ENCODE peak calls at places on chromosomes 12 and 14, in four cellular contexts. One of them, this sample, is unnamed.

GRCh38 chr14:53881161-53881846 is 75.3 kb downstream of the BMP4 start:
- DNase-seq in NB4: no peak
- DNase-seq in A549: peak
- DNase-seq in uterus: no peak
- DNase-seq in this sample: no peak

GRCh38 chr14:31964979-31965734 is 111.9 kb upstream of the ARHGAP5 start:
- DNase-seq in NB4: no peak
- DNase-seq in A549: no peak
- DNase-seq in uterus: peak
- DNase-seq in this sample: no peak

GRCh38 chr12:6742833-6743232 is 10.1 kb downstream of the MLF2 start:
- DNase-seq in A549: no peak
- DNase-seq in NB4: no peak
- DNase-seq in uterus: no peak
- DNase-seq in this sample: no peak

GRCh38 chr12:76030378-76031080 is 1.0 kb downstream of the PHLDA1 start:
- DNase-seq in NB4: peak
- DNase-seq in A549: peak
- DNase-seq in uterus: peak
- DNase-seq in this sample: peak

GRCh38 chr12:130014485-130014807 is 110.6 kb upstream of the TMEM132D start:
- DNase-seq in NB4: peak
- DNase-seq in A549: peak
- DNase-seq in uterus: no peak
- DNase-seq in this sample: no peak

GRCh38 chr12:27212861-27213260 is 31.2 kb upstream of the STK38L start:
- DNase-seq in A549: no peak
- DNase-seq in uterus: no peak
- DNase-seq in NB4: no peak
- DNase-seq in this sample: no peak

GRCh38 chr14:104158827-104159798 is 20.7 kb downstream of the KIF26A start:
- DNase-seq in A549: no peak
- DNase-seq in uterus: no peak
- DNase-seq in NB4: peak
- DNase-seq in this sample: peak

GRCh38 chr12:15720299-15720698 is 68.9 kb downstream of the EPS8 start:
- DNase-seq in uterus: no peak
- DNase-seq in NB4: no peak
- DNase-seq in A549: no peak
- DNase-seq in this sample: peak

GRCh38 chr12:106647793-106648514 is 65.2 kb downstream of the RFX4 start:
- DNase-seq in uterus: no peak
- DNase-seq in NB4: no peak
- DNase-seq in A549: no peak
- DNase-seq in this sample: no peak

GRCh38 chr14:37625597-37626595 is 30.5 kb downstream of the TTC6 start:
- DNase-seq in A549: no peak
- DNase-seq in NB4: no peak
- DNase-seq in uterus: no peak
- DNase-seq in this sample: no peak

GRCh38 chr14:64195194-64195593 is 99.0 kb downstream of the ESR2 start:
- DNase-seq in A549: no peak
- DNase-seq in uterus: no peak
- DNase-seq in NB4: no peak
- DNase-seq in this sample: no peak

GRCh38 chr12:1529862-1530591 is 64.4 kb downstream of the FBXL14 start:
- DNase-seq in A549: no peak
- DNase-seq in uterus: no peak
- DNase-seq in NB4: no peak
- DNase-seq in this sample: peak

GRCh38 chr14:99389171-99389826 is 91.4 kb downstream of the SETD3 start:
- DNase-seq in NB4: peak
- DNase-seq in uterus: no peak
- DNase-seq in A549: peak
- DNase-seq in this sample: peak

DNA sequence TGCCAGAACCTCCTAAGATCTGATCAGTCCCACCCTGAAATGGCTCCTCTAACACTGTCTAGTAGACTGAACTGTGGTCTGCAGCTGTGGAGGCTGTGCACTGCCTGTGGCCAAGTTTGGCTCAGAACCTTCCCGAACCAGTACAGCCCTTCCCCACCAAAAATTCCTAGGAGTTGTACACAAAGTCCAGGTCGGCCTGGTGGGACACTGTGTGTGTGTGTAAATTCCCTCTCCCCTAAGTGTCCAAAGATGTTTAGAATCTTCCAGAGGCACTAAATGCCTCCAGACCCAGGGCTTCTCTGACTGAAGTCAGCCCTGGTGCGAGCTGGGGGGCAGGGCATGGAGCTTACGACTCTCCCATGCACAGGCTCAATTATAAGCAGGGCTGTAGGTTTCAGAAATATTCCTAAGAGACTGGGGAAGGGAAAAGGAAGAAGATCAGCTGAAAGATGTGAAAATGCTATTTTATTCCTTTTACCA is 107.0 kb upstream of the ATF7IP start:
- DNase-seq in uterus: peak
- DNase-seq in A549: no peak
- DNase-seq in NB4: no peak
- DNase-seq in this sample: no peak
- TF ChIP-seq POLR2A in uterus: no peak
- TF ChIP-seq POLR2A in A549: no peak
- TF ChIP-seq POLR2A in NB4: no peak
- TF ChIP-seq POLR2A in this sample: no peak

GRCh38 chr12:96858162-96858561 is 48.9 kb upstream of the NEDD1 start:
- DNase-seq in uterus: no peak
- DNase-seq in A549: no peak
- DNase-seq in NB4: no peak
- DNase-seq in this sample: no peak

GRCh38 chr12:96861656-96862055 is 45.4 kb upstream of the NEDD1 start:
- DNase-seq in A549: no peak
- DNase-seq in uterus: no peak
- DNase-seq in NB4: no peak
- DNase-seq in this sample: no peak

GRCh38 chr12:96864335-96864734 is 42.7 kb upstream of the NEDD1 start:
- DNase-seq in uterus: no peak
- DNase-seq in A549: no peak
- DNase-seq in NB4: no peak
- DNase-seq in this sample: no peak

DNA sequence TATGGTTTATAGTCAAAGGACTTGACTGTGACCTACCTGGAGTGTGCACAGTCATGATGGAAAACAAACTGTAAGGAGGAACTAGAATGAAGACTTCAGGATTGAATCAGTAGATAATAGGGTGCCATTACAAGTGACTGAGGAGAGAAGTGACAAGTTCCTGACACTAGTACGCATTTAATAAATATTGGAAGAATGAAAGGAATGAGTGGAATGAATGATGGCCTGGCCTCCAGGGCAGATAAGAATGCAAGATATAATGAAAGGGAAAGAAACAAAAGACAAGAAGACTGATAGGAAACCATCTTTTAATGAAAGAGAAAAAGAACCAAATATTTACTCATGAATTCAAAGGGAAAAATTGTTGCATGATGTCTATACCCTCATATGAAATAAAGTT is 44.7 kb upstream of the NEDD1 start:
- DNase-seq in A549: no peak
- DNase-seq in NB4: no peak
- DNase-seq in uterus: no peak
- DNase-seq in this sample: no peak
- TF ChIP-seq POLR2A in A549: no peak
- TF ChIP-seq POLR2A in NB4: no peak
- TF ChIP-seq POLR2A in uterus: no peak
- TF ChIP-seq POLR2A in this sample: no peak

GRCh38 chr14:105248368-105249174 is at the start of gene BTBD6:
- DNase-seq in uterus: peak
- DNase-seq in NB4: peak
- DNase-seq in A549: peak
- DNase-seq in this sample: peak
- TF ChIP-seq POLR2A in uterus: peak
- TF ChIP-seq POLR2A in NB4: peak
- TF ChIP-seq POLR2A in A549: peak
- TF ChIP-seq POLR2A in this sample: peak

GRCh38 chr12:120711411-120711810 is 1.2 kb downstream of the UNC119B start:
- DNase-seq in NB4: no peak
- DNase-seq in uterus: no peak
- DNase-seq in A549: no peak
- DNase-seq in this sample: no peak

GRCh38 chr12:120708646-120709045 is 1.6 kb upstream of the UNC119B start:
- DNase-seq in uterus: no peak
- DNase-seq in A549: no peak
- DNase-seq in NB4: no peak
- DNase-seq in this sample: no peak

GRCh38 chr12:120709976-120710804 is at the start of gene UNC119B:
- DNase-seq in uterus: peak
- DNase-seq in A549: peak
- DNase-seq in NB4: peak
- DNase-seq in this sample: peak

GRCh38 chr12:120712654-120713053 is 2.4 kb downstream of the UNC119B start:
- DNase-seq in A549: no peak
- DNase-seq in uterus: no peak
- DNase-seq in NB4: no peak
- DNase-seq in this sample: no peak

GRCh38 chr12:120710805-120711296 is 593 bp downstream of the UNC119B start:
- DNase-seq in A549: no peak
- DNase-seq in uterus: peak
- DNase-seq in NB4: peak
- DNase-seq in this sample: peak
- TF ChIP-seq POLR2A in A549: no peak
- TF ChIP-seq POLR2A in uterus: no peak
- TF ChIP-seq POLR2A in NB4: no peak
- TF ChIP-seq POLR2A in this sample: no peak

DNA sequence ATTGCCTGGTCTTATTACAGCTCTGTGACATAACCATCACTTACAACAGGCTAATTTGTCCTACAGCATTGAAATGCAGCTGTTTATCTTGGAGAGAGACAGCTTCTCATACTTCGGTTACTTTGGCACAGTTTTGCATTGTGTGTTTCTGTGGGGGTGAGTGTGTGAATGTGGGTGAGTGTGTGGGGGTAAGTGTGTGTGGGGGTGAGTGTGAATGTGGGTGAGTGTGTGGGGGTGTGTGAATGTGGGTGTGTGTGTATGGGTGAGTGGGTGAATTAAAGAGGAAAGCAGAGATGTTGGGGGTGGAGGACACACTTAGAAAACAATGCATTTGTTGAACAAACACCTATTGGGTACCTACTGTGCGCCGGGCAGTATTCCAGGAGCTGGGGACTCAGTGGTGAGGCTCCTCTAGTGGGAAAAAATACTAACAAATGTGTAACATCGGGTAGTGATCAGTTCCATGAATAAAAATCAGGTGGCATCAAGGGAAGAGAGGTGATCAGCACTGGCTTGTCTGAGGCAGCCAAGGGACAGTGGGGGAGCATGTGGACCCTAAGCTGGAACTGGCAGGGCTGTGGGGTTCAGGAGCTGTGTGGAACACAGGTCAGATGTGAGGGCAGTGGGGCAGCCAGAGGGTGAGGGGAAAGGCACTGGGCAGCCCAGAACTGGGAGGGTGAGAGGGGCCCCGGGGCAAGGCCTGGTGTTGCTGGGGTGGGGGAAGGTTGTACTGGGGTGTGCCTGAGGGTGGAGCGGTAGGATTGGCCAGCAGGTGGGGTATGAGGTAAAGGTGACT is 44.1 kb upstream of the AMN start:
- DNase-seq in uterus: no peak
- DNase-seq in NB4: no peak
- DNase-seq in A549: peak
- DNase-seq in this sample: no peak
- TF ChIP-seq POLR2A in uterus: no peak
- TF ChIP-seq POLR2A in NB4: no peak
- TF ChIP-seq POLR2A in A549: no peak
- TF ChIP-seq POLR2A in this sample: no peak

DNA sequence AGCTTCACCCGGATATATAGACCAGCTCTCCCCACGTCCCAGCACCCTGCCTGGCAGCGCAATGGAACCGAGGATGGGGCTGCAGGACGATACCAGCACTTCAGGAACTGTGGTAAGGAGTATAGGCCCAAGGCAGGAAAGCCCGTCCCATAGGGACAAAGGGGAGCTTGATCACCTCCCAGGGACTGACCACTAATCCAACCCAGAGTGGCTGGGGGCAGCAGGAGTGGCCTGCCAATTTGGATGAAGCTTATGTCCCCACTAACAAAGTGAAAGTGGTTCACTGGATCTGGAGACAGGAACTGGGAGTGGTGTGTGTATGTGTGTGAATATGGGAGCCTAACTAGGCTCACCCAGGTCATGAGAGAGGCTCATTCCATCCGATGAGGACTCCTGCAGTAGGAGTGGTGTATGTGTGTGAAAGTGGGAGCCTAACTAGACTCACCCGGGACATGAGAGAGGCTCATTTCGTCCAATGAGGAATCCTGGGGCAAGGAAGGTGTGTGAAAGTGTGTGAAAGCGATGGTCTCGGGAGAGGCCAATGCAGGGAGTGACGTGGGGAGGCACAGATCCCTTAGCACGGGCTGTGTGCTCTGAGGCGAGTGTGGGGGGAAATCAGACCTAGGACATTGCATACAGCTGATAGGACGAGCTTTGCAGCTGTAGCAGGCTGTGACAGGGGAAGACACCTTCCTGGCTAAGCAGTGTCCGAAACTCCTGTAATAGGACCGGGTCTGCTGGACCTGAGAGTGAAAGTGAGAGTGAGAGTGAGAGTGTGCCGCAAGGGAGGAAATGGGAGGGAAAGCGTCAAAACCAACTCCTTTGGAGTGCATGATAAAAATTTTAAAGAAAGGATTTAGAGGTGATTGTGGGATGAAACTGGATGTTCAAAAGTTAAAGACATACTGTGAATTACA is 25.7 kb downstream of the KLRK1 start:
- DNase-seq in A549: no peak
- DNase-seq in uterus: peak
- DNase-seq in NB4: peak
- DNase-seq in this sample: peak
- TF ChIP-seq POLR2A in A549: no peak
- TF ChIP-seq POLR2A in uterus: peak
- TF ChIP-seq POLR2A in NB4: peak
- TF ChIP-seq POLR2A in this sample: no peak

GRCh38 chr12:104328790-104329189 is 25.3 kb downstream of the EID3 start:
- DNase-seq in A549: no peak
- DNase-seq in NB4: no peak
- DNase-seq in uterus: no peak
- DNase-seq in this sample: no peak

GRCh38 chr12:104334581-104334980 is 31.0 kb downstream of the EID3 start:
- DNase-seq in NB4: no peak
- DNase-seq in A549: no peak
- DNase-seq in uterus: no peak
- DNase-seq in this sample: no peak

GRCh38 chr12:104333692-104334255 is 30.2 kb downstream of the EID3 start:
- DNase-seq in uterus: no peak
- DNase-seq in NB4: no peak
- DNase-seq in A549: no peak
- DNase-seq in this sample: no peak

GRCh38 chr12:104331376-104331775 is 27.8 kb downstream of the EID3 start:
- DNase-seq in uterus: no peak
- DNase-seq in A549: no peak
- DNase-seq in NB4: no peak
- DNase-seq in this sample: no peak

GRCh38 chr12:104329697-104330096 is 26.2 kb downstream of the EID3 start:
- DNase-seq in A549: peak
- DNase-seq in uterus: no peak
- DNase-seq in NB4: no peak
- DNase-seq in this sample: no peak
- TF ChIP-seq POLR2A in A549: no peak
- TF ChIP-seq POLR2A in uterus: no peak
- TF ChIP-seq POLR2A in NB4: no peak
- TF ChIP-seq POLR2A in this sample: no peak

This sample was measured in erythroblast.